ENCODE peak calls at places on chromosomes 3 and 15, in five cellular contexts. One of them, this sample, is unnamed.

GRCh38 chr15:26260517-26261133 is 397.5 kb upstream of the ATP10A start:
- DNase-seq in neural crest cell: peak
- DNase-seq in GM12864: no peak
- DNase-seq in ovary: no peak
- DNase-seq in D721Med: peak
- DNase-seq in this sample: peak

GRCh38 chr15:58543664-58544335 is 112.0 kb downstream of the LIPC start:
- DNase-seq in GM12864: no peak
- DNase-seq in D721Med: no peak
- DNase-seq in ovary: no peak
- DNase-seq in neural crest cell: no peak
- DNase-seq in this sample: no peak

GRCh38 chr3:144105542-144105941 is 133.9 kb downstream of the DIPK2A start:
- DNase-seq in neural crest cell: no peak
- DNase-seq in GM12864: no peak
- DNase-seq in D721Med: no peak
- DNase-seq in ovary: no peak
- DNase-seq in this sample: no peak

GRCh38 chr3:105579439-105579838 is 212.7 kb downstream of the ALCAM start:
- DNase-seq in GM12864: no peak
- DNase-seq in ovary: no peak
- DNase-seq in neural crest cell: no peak
- DNase-seq in D721Med: no peak
- DNase-seq in this sample: no peak

GRCh38 chr3:4734454-4734853 is 241.3 kb downstream of the ITPR1 start:
- DNase-seq in GM12864: no peak
- DNase-seq in neural crest cell: no peak
- DNase-seq in ovary: no peak
- DNase-seq in D721Med: no peak
- DNase-seq in this sample: no peak

GRCh38 chr15:56804908-56805307 is 71.6 kb upstream of the ZNF280D start:
- DNase-seq in ovary: no peak
- DNase-seq in GM12864: no peak
- DNase-seq in neural crest cell: no peak
- DNase-seq in D721Med: no peak
- DNase-seq in this sample: no peak

GRCh38 chr15:69818529-69818928 is 279.2 kb downstream of the TLE3 start:
- DNase-seq in ovary: no peak
- DNase-seq in GM12864: no peak
- DNase-seq in neural crest cell: no peak
- DNase-seq in D721Med: no peak
- DNase-seq in this sample: no peak

GRCh38 chr3:193656445-193656844 is 63.4 kb downstream of the OPA1 start:
- DNase-seq in D721Med: no peak
- DNase-seq in GM12864: no peak
- DNase-seq in ovary: no peak
- DNase-seq in neural crest cell: no peak
- DNase-seq in this sample: no peak

GRCh38 chr15:31343831-31344230 is 17.2 kb downstream of the KLF13 start:
- DNase-seq in ovary: no peak
- DNase-seq in D721Med: no peak
- DNase-seq in GM12864: no peak
- DNase-seq in neural crest cell: no peak
- DNase-seq in this sample: no peak

GRCh38 chr3:197811343-197811742 is 20.3 kb downstream of the LRCH3 start:
- DNase-seq in neural crest cell: no peak
- DNase-seq in D721Med: no peak
- DNase-seq in GM12864: no peak
- DNase-seq in ovary: no peak
- DNase-seq in this sample: no peak

GRCh38 chr3:13420817-13421755 is 964 bp upstream of the NUP210 start:
- DNase-seq in GM12864: peak
- DNase-seq in D721Med: no peak
- DNase-seq in neural crest cell: no peak
- DNase-seq in ovary: no peak
- DNase-seq in this sample: peak

GRCh38 chr3:18189651-18190050 is 235.5 kb downstream of the SATB1 start:
- DNase-seq in neural crest cell: no peak
- DNase-seq in GM12864: no peak
- DNase-seq in ovary: peak
- DNase-seq in D721Med: no peak
- DNase-seq in this sample: no peak

GRCh38 chr3:124217542-124217941 is 225.6 kb upstream of the ROPN1 start:
- DNase-seq in ovary: peak
- DNase-seq in D721Med: no peak
- DNase-seq in neural crest cell: peak
- DNase-seq in GM12864: peak
- DNase-seq in this sample: peak

GRCh38 chr3:128616516-128617269 is 33.9 kb downstream of the RPN1 start:
- DNase-seq in GM12864: no peak
- DNase-seq in neural crest cell: no peak
- DNase-seq in D721Med: no peak
- DNase-seq in ovary: peak
- DNase-seq in this sample: no peak

GRCh38 chr3:121926380-121926779 is 32.2 kb downstream of the SLC15A2 start:
- DNase-seq in GM12864: no peak
- DNase-seq in ovary: no peak
- DNase-seq in neural crest cell: no peak
- DNase-seq in D721Med: no peak
- DNase-seq in this sample: no peak

GRCh38 chr3:59442056-59442455 is 392.2 kb upstream of the CFAP20DC start:
- DNase-seq in neural crest cell: no peak
- DNase-seq in D721Med: no peak
- DNase-seq in ovary: no peak
- DNase-seq in GM12864: no peak
- DNase-seq in this sample: no peak

GRCh38 chr3:52123106-52123708 is 31.0 kb downstream of the POC1A start:
- DNase-seq in neural crest cell: peak
- DNase-seq in D721Med: peak
- DNase-seq in GM12864: peak
- DNase-seq in ovary: peak
- DNase-seq in this sample: peak

GRCh38 chr15:66774001-66774814 is 72.2 kb downstream of the SMAD6 start:
- DNase-seq in D721Med: peak
- DNase-seq in ovary: peak
- DNase-seq in neural crest cell: peak
- DNase-seq in GM12864: no peak
- DNase-seq in this sample: peak

GRCh38 chr3:196192036-196193001 is 18.9 kb downstream of the ZDHHC19 start:
- DNase-seq in ovary: no peak
- DNase-seq in neural crest cell: no peak
- DNase-seq in GM12864: peak
- DNase-seq in D721Med: no peak
- DNase-seq in this sample: peak

GRCh38 chr3:55198554-55198953 is 270.7 kb upstream of the LRTM1 start:
- DNase-seq in ovary: no peak
- DNase-seq in neural crest cell: no peak
- DNase-seq in GM12864: no peak
- DNase-seq in D721Med: no peak
- DNase-seq in this sample: no peak

GRCh38 chr3:134197681-134198261 is 52.9 kb downstream of the RYK start:
- DNase-seq in ovary: no peak
- DNase-seq in D721Med: no peak
- DNase-seq in neural crest cell: no peak
- DNase-seq in GM12864: peak
- DNase-seq in this sample: peak

GRCh38 chr15:27873039-27873438 is 226.1 kb downstream of the OCA2 start:
- DNase-seq in GM12864: no peak
- DNase-seq in ovary: no peak
- DNase-seq in neural crest cell: no peak
- DNase-seq in D721Med: no peak
- DNase-seq in this sample: no peak

GRCh38 chr15:25095179-25095578 is 140.4 kb downstream of the SNRPN start:
- DNase-seq in ovary: no peak
- DNase-seq in GM12864: no peak
- DNase-seq in neural crest cell: no peak
- DNase-seq in D721Med: no peak
- DNase-seq in this sample: no peak

GRCh38 chr3:15443826-15444524 is 16.6 kb downstream of the EAF1 start:
- DNase-seq in ovary: no peak
- DNase-seq in neural crest cell: no peak
- DNase-seq in GM12864: no peak
- DNase-seq in D721Med: no peak
- DNase-seq in this sample: no peak

GRCh38 chr3:69085543-69086132 is 901 bp downstream of the ARL6IP5 start:
- DNase-seq in GM12864: no peak
- DNase-seq in ovary: no peak
- DNase-seq in neural crest cell: no peak
- DNase-seq in D721Med: no peak
- DNase-seq in this sample: no peak

GRCh38 chr3:135641771-135642170 is 323.8 kb upstream of the PPP2R3A start:
- DNase-seq in neural crest cell: no peak
- DNase-seq in GM12864: no peak
- DNase-seq in ovary: no peak
- DNase-seq in D721Med: no peak
- DNase-seq in this sample: no peak

GRCh38 chr3:134874737-134875413 is 79.8 kb downstream of the EPHB1 start:
- DNase-seq in GM12864: no peak
- DNase-seq in neural crest cell: no peak
- DNase-seq in ovary: no peak
- DNase-seq in D721Med: no peak
- DNase-seq in this sample: no peak

GRCh38 chr3:52456800-52457183 is 1.4 kb downstream of the NISCH start:
- DNase-seq in GM12864: no peak
- DNase-seq in neural crest cell: no peak
- DNase-seq in ovary: no peak
- DNase-seq in D721Med: no peak
- DNase-seq in this sample: no peak

GRCh38 chr3:108882762-108883161 is 60.2 kb downstream of the TRAT1 start:
- DNase-seq in GM12864: no peak
- DNase-seq in ovary: no peak
- DNase-seq in D721Med: no peak
- DNase-seq in neural crest cell: no peak
- DNase-seq in this sample: no peak

GRCh38 chr3:108883373-108883772 is 60.8 kb downstream of the TRAT1 start:
- DNase-seq in ovary: no peak
- DNase-seq in neural crest cell: no peak
- DNase-seq in D721Med: no peak
- DNase-seq in GM12864: no peak
- DNase-seq in this sample: no peak

GRCh38 chr3:108877906-108878305 is 55.3 kb downstream of the TRAT1 start:
- DNase-seq in D721Med: no peak
- DNase-seq in ovary: no peak
- DNase-seq in GM12864: no peak
- DNase-seq in neural crest cell: no peak
- DNase-seq in this sample: no peak

GRCh38 chr3:108879915-108880314 is 57.3 kb downstream of the TRAT1 start:
- DNase-seq in ovary: no peak
- DNase-seq in D721Med: no peak
- DNase-seq in GM12864: no peak
- DNase-seq in neural crest cell: no peak
- DNase-seq in this sample: no peak
- TF ChIP-seq CTCF in ovary: no peak
- TF ChIP-seq CTCF in D721Med: no peak
- TF ChIP-seq CTCF in GM12864: no peak
- TF ChIP-seq CTCF in neural crest cell: no peak
- TF ChIP-seq CTCF in this sample: no peak

DNA sequence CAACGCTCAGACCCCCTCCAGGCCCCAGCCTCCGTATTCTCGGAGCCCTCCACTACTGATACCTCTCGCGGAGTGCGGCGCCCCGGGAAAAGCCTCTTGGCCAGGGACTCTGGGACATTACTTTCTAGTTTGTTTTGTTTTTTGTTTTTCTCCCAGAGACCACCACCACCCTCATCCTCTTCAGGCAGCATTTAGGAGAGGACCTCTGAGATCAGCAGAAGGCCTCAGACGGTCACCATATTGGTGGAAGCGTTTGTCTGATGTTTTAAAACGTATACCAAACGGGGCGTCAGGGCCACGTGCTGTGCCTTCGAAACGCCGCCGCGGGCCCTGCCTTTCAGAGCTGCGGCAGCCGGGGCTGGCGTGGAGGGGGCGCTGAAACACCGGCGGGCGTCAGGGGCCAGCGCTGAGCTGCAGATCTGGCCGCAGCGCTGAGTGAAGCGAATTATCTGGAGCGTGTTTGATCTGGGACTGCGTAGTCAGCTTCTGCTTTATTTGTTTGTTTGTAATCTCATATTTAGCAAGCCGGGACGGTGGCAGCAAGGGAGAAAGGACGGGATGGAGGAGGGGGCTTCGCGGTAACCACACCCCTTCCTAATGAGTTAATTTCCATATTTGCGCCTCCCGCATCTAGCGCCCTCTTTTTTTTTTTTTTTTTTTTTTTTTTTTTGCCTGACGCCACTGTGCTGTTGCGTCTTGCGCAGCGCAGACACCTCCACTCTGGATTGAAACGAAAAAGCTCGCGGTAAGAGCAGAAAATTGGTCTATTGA is 14.8 kb downstream of the SOX2 start:
- DNase-seq in GM12864: no peak
- DNase-seq in neural crest cell: peak
- DNase-seq in ovary: no peak
- DNase-seq in D721Med: no peak
- DNase-seq in this sample: peak
- TF ChIP-seq CTCF in GM12864: no peak
- TF ChIP-seq CTCF in neural crest cell: peak
- TF ChIP-seq CTCF in ovary: no peak
- TF ChIP-seq CTCF in D721Med: no peak
- TF ChIP-seq CTCF in this sample: no peak

GRCh38 chr15:73777741-73778140 is 24.6 kb upstream of the INSYN1 start:
- DNase-seq in D721Med: no peak
- DNase-seq in ovary: no peak
- DNase-seq in neural crest cell: no peak
- DNase-seq in GM12864: no peak
- DNase-seq in this sample: no peak

GRCh38 chr15:73786518-73786917 is 33.4 kb upstream of the INSYN1 start:
- DNase-seq in GM12864: no peak
- DNase-seq in neural crest cell: no peak
- DNase-seq in ovary: peak
- DNase-seq in D721Med: no peak
- DNase-seq in this sample: no peak

GRCh38 chr15:73782339-73782979 is 29.3 kb upstream of the INSYN1 start:
- DNase-seq in D721Med: no peak
- DNase-seq in GM12864: no peak
- DNase-seq in neural crest cell: no peak
- DNase-seq in ovary: no peak
- DNase-seq in this sample: no peak

GRCh38 chr15:73784299-73784698 is 31.1 kb upstream of the INSYN1 start:
- DNase-seq in GM12864: no peak
- DNase-seq in neural crest cell: no peak
- DNase-seq in ovary: no peak
- DNase-seq in D721Med: no peak
- DNase-seq in this sample: no peak

GRCh38 chr15:73781038-73781925 is 28.1 kb upstream of the INSYN1 start:
- DNase-seq in neural crest cell: no peak
- DNase-seq in GM12864: no peak
- DNase-seq in ovary: no peak
- DNase-seq in D721Med: no peak
- DNase-seq in this sample: no peak
- TF ChIP-seq CTCF in neural crest cell: peak
- TF ChIP-seq CTCF in GM12864: peak
- TF ChIP-seq CTCF in ovary: no peak
- TF ChIP-seq CTCF in D721Med: peak
- TF ChIP-seq CTCF in this sample: no peak

GRCh38 chr15:40441736-40442531 is 1.2 kb downstream of the BAHD1 start:
- DNase-seq in D721Med: no peak
- DNase-seq in neural crest cell: peak
- DNase-seq in ovary: peak
- DNase-seq in GM12864: no peak
- DNase-seq in this sample: peak
- TF ChIP-seq CTCF in D721Med: no peak
- TF ChIP-seq CTCF in neural crest cell: no peak
- TF ChIP-seq CTCF in ovary: no peak
- TF ChIP-seq CTCF in GM12864: no peak
- TF ChIP-seq CTCF in this sample: peak

This sample was measured in GM13976.